ENCODE peak calls at places on chromosomes 11 and 22, in seven cellular contexts. W, Q, L, K, F, S and Y are unnamed samples.
A peak's percentile ranks its signal among the peaks of the same experiment; 100 is the strongest.

GRCh38 chr11:70568504-70569172 is 170.3 kb downstream of the CTTN start:
- DNase-seq in L (peak; percentile 33), W (no peak), Q (no peak), S (no peak), K (no peak), F (no peak), Y (peak; percentile 71)

GRCh38 chr11:79626135-79626748 is 185.4 kb upstream of the TENM4 start:
- DNase-seq in F (no peak), S (no peak), Q (no peak), K (no peak), L (no peak), W (no peak), Y (no peak)

GRCh38 chr11:123483058-123483457 is 53.0 kb downstream of the GRAMD1B start:
- DNase-seq in L (no peak), S (no peak), W (peak; percentile 8), Q (no peak), F (no peak), K (no peak), Y (no peak)

GRCh38 chr22:19568337-19569311 is 44.4 kb upstream of the CLDN5 start:
- DNase-seq in K (no peak), Q (no peak), S (no peak), W (no peak), F (no peak), L (no peak), Y (no peak)

GRCh38 chr22:37924386-37925065 is 18.4 kb downstream of the MICALL1 start:
- DNase-seq in K (no peak), L (no peak), Q (no peak), S (no peak), F (no peak), W (no peak), Y (no peak)

GRCh38 chr11:60777572-60777971 is 7.6 kb upstream of the MS4A10 start:
- DNase-seq in S (no peak), Q (no peak), L (no peak), F (no peak), K (no peak), W (no peak), Y (no peak)

GRCh38 chr11:1308745-1309497 is 511 bp downstream of the TOLLIP start:
- DNase-seq in K (no peak), S (no peak), L (no peak), Q (no peak), W (no peak), F (no peak), Y (no peak)

GRCh38 chr11:125262825-125263218 is 98.3 kb downstream of the PKNOX2 start:
- DNase-seq in W (no peak), K (no peak), L (peak; percentile 19), F (no peak), Q (no peak), S (no peak), Y (no peak)

GRCh38 chr22:42217752-42218280 is 52.6 kb downstream of the TCF20 start:
- DNase-seq in Q (no peak), K (no peak), F (no peak), S (no peak), W (no peak), L (no peak), Y (no peak)

GRCh38 chr22:46963672-46964545 is 201.5 kb downstream of the TBC1D22A start:
- DNase-seq in S (no peak), W (no peak), F (no peak), K (no peak), L (no peak), Q (no peak), Y (no peak)

GRCh38 chr11:85809191-85809590 is 1.8 kb downstream of the SYTL2 start:
- DNase-seq in L (no peak), K (peak; percentile 45), W (no peak), F (peak; percentile 15), S (no peak), Q (no peak), Y (no peak)

GRCh38 chr22:19176175-19176630 is 2.3 kb downstream of the SLC25A1 start:
- DNase-seq in L (no peak), F (no peak), S (no peak), W (no peak), Q (no peak), K (no peak), Y (no peak)

GRCh38 chr11:76161261-76161961 is 44.9 kb downstream of the WNT11 start:
- DNase-seq in F (no peak), W (no peak), S (no peak), K (no peak), Q (peak; percentile 49), L (no peak), Y (peak; percentile 59)

GRCh38 chr11:26319906-26320305 is 12.0 kb upstream of the ANO3 start:
- DNase-seq in K (no peak), F (no peak), W (no peak), Q (no peak), S (no peak), L (no peak), Y (no peak)

GRCh38 chr22:37549704-37550059 is 10.6 kb upstream of the CDC42EP1 start:
- DNase-seq in F (no peak), K (no peak), S (no peak), L (no peak), Q (peak; percentile 38), W (no peak), Y (peak; percentile 57)

GRCh38 chr11:76739798-76740197 is 43.4 kb upstream of the TSKU start:
- DNase-seq in F (no peak), Q (no peak), S (no peak), L (no peak), W (no peak), K (no peak), Y (no peak)

GRCh38 chr11:106399075-106399500 is 321.6 kb downstream of the AASDHPPT start:
- DNase-seq in F (no peak), W (no peak), S (no peak), K (no peak), Q (peak; percentile 59), L (peak; percentile 23), Y (peak; percentile 59)

GRCh38 chr11:26593686-26594085 is 21.6 kb upstream of the MUC15 start:
- DNase-seq in Q (no peak), W (no peak), L (no peak), S (no peak), K (no peak), F (no peak), Y (no peak)

GRCh38 chr11:41308286-41308685 is 151.2 kb downstream of the LRRC4C start:
- DNase-seq in F (no peak), S (no peak), K (no peak), W (no peak), Q (no peak), L (no peak), Y (no peak)

GRCh38 chr11:118448294-118448693 is 12.0 kb downstream of the KMT2A start:
- DNase-seq in W (no peak), L (no peak), F (no peak), K (no peak), S (no peak), Q (no peak), Y (no peak)

GRCh38 chr11:104570088-104570701 is 328.1 kb downstream of the CASP12 start:
- DNase-seq in S (no peak), F (no peak), K (no peak), L (no peak), Q (no peak), W (no peak), Y (no peak)

GRCh38 chr11:134579709-134580634 is 167.9 kb upstream of the B3GAT1 start:
- DNase-seq in Q (peak; percentile 28), L (no peak), W (no peak), K (no peak), S (no peak), F (no peak), Y (no peak)

GRCh38 chr11:45922425-45923082 is at the start of gene LARGE2:
- DNase-seq in L (no peak), S (no peak), W (no peak), Q (no peak), K (peak; percentile 55), F (peak; percentile 28), Y (peak; percentile 35)

GRCh38 chr11:57905439-57905838 is 118.2 kb upstream of the OR9Q1 start:
- DNase-seq in S (no peak), W (no peak), K (no peak), L (no peak), Q (no peak), F (no peak), Y (no peak)

GRCh38 chr11:69394902-69395690 is 86.4 kb upstream of the LINC01488 start:
- DNase-seq in W (no peak), S (no peak), L (no peak), Q (no peak), F (no peak), K (no peak), Y (peak; percentile 40)